ENCODE peak calls at places on chromosomes 3 and 15, in nine cellular contexts. E, A, N, G, Y, H, T, L and R are unnamed samples.
A peak's percentile ranks its signal among the peaks of the same experiment; 100 is the strongest.

GRCh38 chr3:16377847-16378302 is 112.9 kb downstream of the OXNAD1 start:
- DNase-seq in E (no peak), A (no peak), N (peak; percentile 12), G (no peak), Y (no peak), H (no peak), T (no peak), L (no peak), R (no peak)

GRCh38 chr15:82572986-82573385 is 32.7 kb upstream of the RPS17 start:
- DNase-seq in E (no peak), A (no peak), N (peak; percentile 14), G (no peak), Y (no peak), H (no peak), T (peak; percentile 27), L (no peak), R (no peak)

GRCh38 chr3:44983413-44984040 is 7.5 kb downstream of the EXOSC7 start:
- DNase-seq in E (no peak), A (no peak), N (no peak), G (peak; percentile 86), Y (no peak), H (no peak), T (peak; percentile 10), L (peak; percentile 87), R (no peak)

GRCh38 chr3:153284282-153284938 is 122.4 kb downstream of the RAP2B start:
- DNase-seq in E (no peak), A (no peak), N (peak; percentile 67), G (peak; percentile 81), Y (peak; percentile 96), H (peak; percentile 12), T (peak; percentile 96), L (peak; percentile 78), R (peak; percentile 60)

GRCh38 chr3:23452408-23452807 is 249.3 kb downstream of the UBE2E2 start:
- DNase-seq in E (no peak), A (no peak), N (no peak), G (no peak), Y (no peak), H (no peak), T (no peak), L (no peak), R (no peak)

GRCh38 chr3:64574194-64574593 is 113.6 kb downstream of the ADAMTS9 start:
- DNase-seq in E (no peak), A (no peak), N (no peak), G (no peak), Y (no peak), H (no peak), T (no peak), L (no peak), R (no peak)

GRCh38 chr3:133161666-133162065 is 123.5 kb downstream of the TMEM108 start:
- DNase-seq in E (no peak), A (no peak), N (no peak), G (no peak), Y (no peak), H (no peak), T (no peak), L (no peak), R (no peak)

GRCh38 chr3:4740397-4741105 is 238.7 kb upstream of the BHLHE40 start:
- DNase-seq in E (no peak), A (no peak), N (peak; percentile 40), G (no peak), Y (no peak), H (no peak), T (no peak), L (no peak), R (no peak)

GRCh38 chr3:106097817-106098410 is 229.1 kb upstream of the CBLB start:
- DNase-seq in E (no peak), A (no peak), N (no peak), G (no peak), Y (peak; percentile 51), H (no peak), T (no peak), L (no peak), R (no peak)

GRCh38 chr15:91289324-91289723 is 189.3 kb downstream of the SV2B start:
- DNase-seq in E (no peak), A (no peak), N (peak; percentile 20), G (no peak), Y (no peak), H (no peak), T (no peak), L (no peak), R (no peak)

GRCh38 chr15:51917493-51917892 is 54.1 kb downstream of the LEO1 start:
- DNase-seq in E (no peak), A (no peak), N (peak; percentile 59), G (peak; percentile 62), Y (peak; percentile 30), H (no peak), T (peak; percentile 29), L (peak; percentile 75), R (no peak)

GRCh38 chr3:67642734-67643133 is 11.7 kb downstream of the SUCLG2 start:
- DNase-seq in E (no peak), A (no peak), N (no peak), G (no peak), Y (no peak), H (no peak), T (no peak), L (no peak), R (no peak)

GRCh38 chr15:71089801-71090200 is 25.5 kb upstream of the THSD4 start:
- DNase-seq in E (no peak), A (no peak), N (no peak), G (no peak), Y (no peak), H (no peak), T (no peak), L (no peak), R (no peak)

GRCh38 chr15:59292393-59292792 is 80.3 kb downstream of the MYO1E start:
- DNase-seq in E (no peak), A (no peak), N (no peak), G (peak; percentile 83), Y (peak; percentile 51), H (no peak), T (no peak), L (peak; percentile 42), R (peak; percentile 67)

GRCh38 chr15:66774001-66774814 is 72.2 kb downstream of the SMAD6 start:
- DNase-seq in E (peak; percentile 44), A (peak; percentile 89), N (peak; percentile 87), G (peak; percentile 59), Y (peak; percentile 64), H (no peak), T (peak; percentile 82), L (peak; percentile 88), R (peak; percentile 96)

GRCh38 chr3:112858410-112859069 is 11.9 kb upstream of the CD200R1L start:
- DNase-seq in E (no peak), A (no peak), N (peak; percentile 1), G (peak; percentile 4), Y (peak; percentile 10), H (no peak), T (peak; percentile 10), L (no peak), R (no peak)

GRCh38 chr15:74231475-74231874 is 4.7 kb upstream of the CCDC33 start:
- DNase-seq in E (no peak), A (no peak), N (no peak), G (no peak), Y (no peak), H (no peak), T (no peak), L (no peak), R (no peak)

GRCh38 chr3:61772439-61772838 is 211.1 kb downstream of the PTPRG start:
- DNase-seq in E (no peak), A (no peak), N (no peak), G (no peak), Y (peak; percentile 77), H (no peak), T (peak; percentile 64), L (no peak), R (no peak)

DNA sequence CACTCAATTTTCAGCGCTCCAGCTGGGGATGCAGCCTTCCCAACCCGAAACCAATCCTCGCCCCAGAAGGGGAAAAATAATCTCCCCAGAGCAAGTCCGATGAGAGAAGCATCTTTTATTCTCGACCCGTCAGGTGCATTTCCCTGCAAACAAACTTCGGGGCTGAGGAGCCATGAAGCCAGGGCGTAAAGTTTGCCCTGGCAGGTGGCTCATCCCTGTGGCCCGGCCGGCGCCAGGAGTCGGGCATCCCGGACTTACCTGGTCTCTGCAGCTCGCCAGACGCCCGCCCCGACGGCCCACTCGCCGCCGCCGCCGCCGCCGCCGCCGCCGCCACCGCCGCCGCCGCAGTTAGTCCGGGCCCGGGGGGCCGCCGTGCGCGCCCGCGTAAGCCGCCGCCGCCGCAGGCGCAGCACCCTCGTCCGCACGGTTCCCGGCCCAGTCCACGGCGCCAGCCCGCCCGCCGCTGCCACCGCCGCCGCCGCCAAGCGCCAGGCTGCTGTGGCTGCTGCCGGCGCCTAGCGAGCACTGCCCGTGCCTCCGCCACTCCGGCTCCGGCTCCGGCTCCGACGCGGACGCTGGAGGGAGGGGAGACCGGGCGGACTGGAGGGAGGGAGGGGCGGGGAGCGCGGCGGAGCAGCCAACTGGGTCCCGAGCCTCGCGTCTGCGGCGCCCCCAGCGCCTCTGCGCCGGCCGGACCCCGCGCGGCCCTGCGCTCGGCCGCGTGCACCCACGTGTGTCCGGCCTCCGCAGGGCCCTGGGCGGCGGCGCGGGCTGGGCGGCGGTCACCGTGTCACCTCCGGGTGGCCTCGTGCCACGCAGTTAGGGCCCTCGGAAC is at the start of gene CNTN3:
- DNase-seq in E (no peak), A (peak; percentile 18), N (no peak), G (peak; percentile 57), Y (peak; percentile 49), H (no peak), T (peak; percentile 69), L (no peak), R (no peak)
- H3K27me3 ChIP-seq in E (no peaks in the 10 kb centered on the region), A (peaks cover 41% of the 10 kb centered on the region), N (no peaks in the 10 kb centered on the region), G (no peaks in the 10 kb centered on the region), Y (no peaks in the 10 kb centered on the region), H (no peaks in the 10 kb centered on the region), T (no peaks in the 10 kb centered on the region), L (peaks cover 11% of the 10 kb centered on the region), R (peaks cover 6% of the 10 kb centered on the region)

GRCh38 chr3:65748326-65748725 is 290.4 kb downstream of the MAGI1 start:
- DNase-seq in E (no peak), A (no peak), N (no peak), G (no peak), Y (no peak), H (no peak), T (no peak), L (no peak), R (no peak)
- H3K4me1 ChIP-seq in E (no peaks in the 10 kb centered on the region), A (no peaks in the 10 kb centered on the region), N (no peaks in the 10 kb centered on the region), G (no peaks in the 10 kb centered on the region), Y (no peaks in the 10 kb centered on the region), H (no peaks in the 10 kb centered on the region), T (peaks cover 2% of the 10 kb centered on the region), L (no peaks in the 10 kb centered on the region), R (no peaks in the 10 kb centered on the region)

DNA sequence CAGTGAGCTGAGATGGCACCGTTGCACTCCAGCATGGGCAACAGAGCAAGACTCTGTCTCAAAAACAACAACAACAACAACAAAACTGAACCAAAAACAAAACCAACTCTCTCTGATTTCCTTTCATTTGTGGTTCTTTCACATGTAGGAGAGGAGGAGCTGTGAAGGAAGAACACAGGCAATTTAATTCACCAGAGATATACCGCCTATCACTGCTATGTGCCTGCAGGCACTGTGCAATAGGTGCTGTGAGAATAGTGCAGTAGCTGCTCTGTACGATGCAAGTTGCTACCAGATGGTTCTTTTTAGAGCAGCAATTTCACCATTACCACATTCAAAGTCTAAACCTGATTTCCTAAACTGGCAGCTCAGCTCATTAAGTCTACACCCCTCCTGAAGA is 11.3 kb upstream of the PROK2 start:
- DNase-seq in E (no peak), A (no peak), N (no peak), G (no peak), Y (no peak), H (no peak), T (no peak), L (no peak), R (no peak)
- H3K27me3 ChIP-seq in E (no peaks in the 10 kb centered on the region), A (peaks cover 44% of the 10 kb centered on the region), N (no peaks in the 10 kb centered on the region), G (peaks cover 4% of the 10 kb centered on the region), Y (peaks cover 10% of the 10 kb centered on the region), H (no peaks in the 10 kb centered on the region), T (peaks cover 76% of the 10 kb centered on the region), L (peaks cover 75% of the 10 kb centered on the region), R (peaks cover 12% of the 10 kb centered on the region)

GRCh38 chr3:52236424-52236886 is 2.5 kb downstream of the TWF2 start:
- DNase-seq in E (no peak), A (no peak), N (no peak), G (no peak), Y (no peak), H (no peak), T (no peak), L (no peak), R (no peak)
- H3K4me1 ChIP-seq in E (peaks cover 51% of the 10 kb centered on the region), A (peaks cover 80% of the 10 kb centered on the region), N (peaks cover 55% of the 10 kb centered on the region), G (peaks cover 36% of the 10 kb centered on the region), Y (peaks cover 25% of the 10 kb centered on the region), H (peaks cover 30% of the 10 kb centered on the region), T (peaks cover 32% of the 10 kb centered on the region), L (peaks cover 32% of the 10 kb centered on the region), R (peaks cover 28% of the 10 kb centered on the region)